ENCODE peak calls at places on chromosomes 5 and 9, in nine cellular contexts. Y is A549, H is RWPE1, I is brain microvascular endothelial cell, O is IMR-90, P is endodermal cell, Z is gastrocnemius medialis, V is psoas muscle, E is heart left ventricle. S is an unnamed sample.

GRCh38 chr9:133514475-133515239 is 10.1 kb downstream of the MYMK start:
- DNase-seq in Y (no peak), H (no peak), I (no peak), O (no peak), P (no peak), Z (no peak), V (peak; percentile 71), E (peak; percentile 68), S (no peak)

GRCh38 chr9:107999890-108000289 is 510.3 kb upstream of the KLF4 start:
- DNase-seq in Y (no peak), H (no peak), I (no peak), O (no peak), P (no peak), Z (no peak), V (no peak), E (no peak), S (peak; percentile 28)

GRCh38 chr5:170269579-170269978 is 28.0 kb downstream of the LCP2 start:
- DNase-seq in Y (no peak), H (no peak), I (no peak), O (no peak), P (no peak), Z (no peak), V (no peak), E (no peak), S (no peak)

GRCh38 chr9:92312887-92313623 is 12.1 kb downstream of the NOL8 start:
- DNase-seq in Y (no peak), H (peak; percentile 57), I (no peak), O (no peak), P (no peak), Z (no peak), V (no peak), E (no peak), S (peak; percentile 30)

GRCh38 chr9:133306242-133307194 is 29.5 kb downstream of the SURF6 start:
- DNase-seq in Y (no peak), H (no peak), I (no peak), O (no peak), P (no peak), Z (no peak), V (no peak), E (no peak), S (no peak)

GRCh38 chr9:87322840-87323635 is 174.6 kb upstream of the DAPK1 start:
- DNase-seq in Y (no peak), H (peak; percentile 32), I (no peak), O (peak; percentile 32), P (no peak), Z (no peak), V (no peak), E (no peak), S (peak; percentile 9)

GRCh38 chr9:108444400-108445358 is 411.1 kb downstream of the ACTL7B start:
- DNase-seq in Y (peak; percentile 30), H (peak; percentile 94), I (peak; percentile 86), O (peak; percentile 96), P (no peak), Z (no peak), V (no peak), E (no peak), S (peak; percentile 93)

GRCh38 chr5:114726126-114726525 is 364.3 kb downstream of the KCNN2 start:
- DNase-seq in Y (no peak), H (no peak), I (no peak), O (no peak), P (no peak), Z (no peak), V (no peak), E (no peak), S (no peak)

GRCh38 chr9:133119039-133119438 is 2.0 kb downstream of the RALGDS start:
- DNase-seq in Y (no peak), H (no peak), I (no peak), O (no peak), P (no peak), Z (no peak), V (peak; percentile 80), E (peak; percentile 67), S (no peak)

DNA sequence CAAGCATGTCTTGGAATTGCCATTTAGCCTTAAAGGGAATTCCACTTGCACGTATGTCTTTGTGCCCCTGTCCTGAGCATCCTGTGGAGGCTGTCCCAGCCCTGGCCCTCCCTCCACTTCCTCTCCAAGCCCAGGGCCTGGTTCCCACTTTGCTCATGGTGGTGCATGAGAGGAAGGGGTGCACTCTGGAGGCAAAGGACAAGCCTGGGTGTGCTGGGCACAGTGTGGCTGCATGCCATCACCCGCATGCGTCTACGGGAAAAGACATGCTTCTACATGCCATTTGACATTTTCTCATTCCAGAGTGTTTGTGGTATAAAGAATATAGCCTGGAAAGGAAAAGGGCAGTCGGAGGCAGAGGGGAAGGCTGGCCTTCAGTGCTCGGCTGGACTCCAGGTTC is 7.2 kb upstream of the IRX2 start:
- DNase-seq in Y (no peak), H (peak; percentile 39), I (no peak), O (no peak), P (no peak), Z (no peak), V (no peak), E (no peak), S (peak; percentile 77)
- H3K27ac ChIP-seq in Y (no peak overlapping the region), H (peak overlapping the region; percentile 95), I (no peak overlapping the region), O (no peak overlapping the region), P (no peak overlapping the region), Z (no peak overlapping the region), V (no peak overlapping the region), E (no peak overlapping the region), S (peak overlapping the region; percentile 66)

GRCh38 chr5:88085462-88085861 is 183.2 kb downstream of the TMEM161B start:
- DNase-seq in Y (no peak), H (no peak), I (no peak), O (no peak), P (no peak), Z (no peak), V (no peak), E (no peak), S (no peak)

GRCh38 chr5:88092938-88093635 is 175.6 kb downstream of the TMEM161B start:
- DNase-seq in Y (no peak), H (no peak), I (no peak), O (no peak), P (no peak), Z (no peak), V (no peak), E (no peak), S (no peak)

GRCh38 chr5:88093765-88094164 is 174.9 kb downstream of the TMEM161B start:
- DNase-seq in Y (no peak), H (no peak), I (no peak), O (no peak), P (no peak), Z (no peak), V (no peak), E (no peak), S (no peak)

GRCh38 chr5:88092358-88092757 is 176.3 kb downstream of the TMEM161B start:
- DNase-seq in Y (no peak), H (no peak), I (no peak), O (no peak), P (peak; percentile 52), Z (no peak), V (no peak), E (no peak), S (no peak)

DNA sequence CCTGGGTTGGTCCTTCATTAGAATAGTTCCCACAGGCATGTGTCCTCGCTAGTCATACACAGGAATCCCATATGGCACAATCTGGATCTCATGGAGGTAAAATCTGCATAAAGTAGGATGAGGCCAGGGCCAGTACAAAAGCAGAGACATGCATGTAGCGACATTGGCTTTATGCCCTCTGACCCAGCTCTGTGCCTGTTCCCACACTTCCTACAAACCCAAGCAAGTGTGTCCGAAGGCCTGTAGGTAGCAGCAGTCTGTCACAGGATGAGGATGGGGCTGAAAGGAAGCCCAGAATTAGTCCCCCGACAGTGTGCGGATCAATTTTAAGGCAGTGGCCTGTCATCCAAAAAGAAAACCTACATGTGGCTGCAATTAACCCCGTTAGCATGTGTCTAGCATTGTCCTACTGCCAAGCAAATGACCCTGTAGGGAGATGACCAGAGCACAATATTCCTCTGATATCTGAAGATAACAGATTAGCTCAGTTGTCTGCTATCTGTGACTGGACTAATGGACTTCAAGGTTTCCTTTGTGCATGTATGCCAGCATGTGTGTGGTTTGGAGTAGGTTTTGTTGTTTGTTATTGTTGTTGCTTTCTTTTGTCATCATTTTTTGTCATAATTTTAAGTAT is 178.8 kb downstream of the TMEM161B start:
- DNase-seq in Y (no peak), H (no peak), I (no peak), O (no peak), P (peak; percentile 56), Z (no peak), V (no peak), E (no peak), S (no peak)
- TF ChIP-seq CTCF in Y (no peak), H (no peak), I (no peak), O (no peak), P (peak; percentile 19), Z (no peak), V (no peak), E (no peak), S (no peak)

GRCh38 chr5:91126888-91127287 is 256.2 kb downstream of the ARRDC3 start:
- DNase-seq in Y (no peak), H (no peak), I (no peak), O (no peak), P (no peak), Z (no peak), V (no peak), E (no peak), S (no peak)

GRCh38 chr5:91130759-91131158 is 252.4 kb downstream of the ARRDC3 start:
- DNase-seq in Y (no peak), H (no peak), I (no peak), O (no peak), P (no peak), Z (no peak), V (no peak), E (no peak), S (no peak)

GRCh38 chr5:91129748-91130147 is 253.4 kb downstream of the ARRDC3 start:
- DNase-seq in Y (no peak), H (no peak), I (no peak), O (no peak), P (no peak), Z (no peak), V (no peak), E (no peak), S (no peak)

GRCh38 chr5:91127682-91128081 is 255.4 kb downstream of the ARRDC3 start:
- DNase-seq in Y (no peak), H (no peak), I (no peak), O (no peak), P (no peak), Z (no peak), V (no peak), E (no peak), S (no peak)

GRCh38 chr5:91128604-91129003 is 254.5 kb downstream of the ARRDC3 start:
- DNase-seq in Y (no peak), H (no peak), I (no peak), O (peak; percentile 25), P (no peak), Z (no peak), V (no peak), E (no peak), S (no peak)
- H3K27ac ChIP-seq in Y (peak overlapping the region; percentile 27), H (no peak overlapping the region), I (no peak overlapping the region), O (no peak overlapping the region), P (no peak overlapping the region), Z (no peak overlapping the region), V (no peak overlapping the region), E (peak overlapping the region; percentile 48), S (no peak overlapping the region)

DNA sequence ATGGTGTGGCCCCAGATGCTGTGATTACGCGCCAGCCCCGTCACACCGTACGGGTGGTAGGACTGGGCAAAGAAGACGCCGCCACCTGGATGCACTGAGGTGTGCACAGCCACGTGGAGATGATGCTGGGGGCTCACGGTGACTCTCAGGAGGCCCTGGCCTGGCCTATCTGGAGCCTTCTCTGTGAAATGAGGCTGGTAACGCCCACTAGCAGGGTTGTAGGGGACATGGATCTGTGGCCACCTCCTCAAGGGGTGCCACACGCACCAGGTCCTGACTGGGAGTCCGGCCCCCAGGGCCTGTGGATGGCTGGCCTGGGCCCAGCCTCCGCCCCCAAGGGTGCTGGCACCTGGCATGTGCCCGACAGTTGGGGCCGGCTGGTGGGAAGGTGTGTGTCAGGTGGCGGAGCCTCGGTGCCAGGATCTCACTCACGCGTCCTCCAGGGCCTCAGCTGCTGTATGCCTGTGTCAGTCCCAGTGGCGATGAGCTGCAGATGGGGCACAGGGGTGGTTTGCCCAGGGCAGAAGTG is 32.4 kb downstream of the NEK6 start:
- DNase-seq in Y (no peak), H (no peak), I (no peak), O (no peak), P (no peak), Z (no peak), V (no peak), E (no peak), S (no peak)
- TF ChIP-seq CTCF in Y (no peak), H (no peak), I (no peak), O (no peak), P (no peak), Z (no peak), V (no peak), E (no peak), S (no peak)